ENCODE peak calls at places on chromosomes 11 and 22, in six cellular contexts. N is fibroblast of mammary gland, M is HEK293T, Y is NB4, A is endodermal cell, L is T follicular helper cell. R is an unnamed sample.

GRCh38 chr11:60265373-60266214 is 14.9 kb upstream of the MS4A4A start:
- DNase-seq in Y (peak; percentile 64), A (no peak), M (peak; percentile 42), N (peak; percentile 24), L (no peak), R (peak; percentile 12)

GRCh38 chr11:2691991-2692841 is 7.6 kb downstream of the KCNQ1OT1 start:
- DNase-seq in M (peak; percentile 30), A (peak; percentile 85), L (no peak), Y (no peak), N (no peak), R (peak; percentile 78)

GRCh38 chr11:17803751-17804334 is 69.3 kb downstream of the KCNC1 start:
- DNase-seq in N (no peak), M (no peak), Y (no peak), L (no peak), A (no peak), R (no peak)

GRCh38 chr11:75639752-75640151 is 29.1 kb downstream of the MAP6 start:
- DNase-seq in M (no peak), L (no peak), Y (no peak), A (no peak), N (peak; percentile 20), R (no peak)

GRCh38 chr11:106708348-106708747 is 309.9 kb downstream of the GUCY1A2 start:
- DNase-seq in M (no peak), N (no peak), A (peak; percentile 57), Y (no peak), L (no peak), R (no peak)

GRCh38 chr11:6353367-6353987 is 33.2 kb upstream of the CAVIN3 start:
- DNase-seq in Y (peak; percentile 56), A (peak; percentile 94), N (peak; percentile 53), L (peak; percentile 29), M (peak; percentile 68), R (peak; percentile 86)

GRCh38 chr11:11427185-11427944 is 74.3 kb upstream of the CSNK2A3 start:
- DNase-seq in N (no peak), L (no peak), Y (no peak), M (no peak), A (no peak), R (no peak)

GRCh38 chr11:62500066-62501035 is 46.3 kb downstream of the AHNAK start:
- DNase-seq in Y (peak; percentile 21), N (no peak), L (no peak), M (no peak), A (peak; percentile 77), R (peak; percentile 64)

GRCh38 chr11:61152816-61153592 is 8.2 kb downstream of the VPS37C start:
- DNase-seq in A (no peak), L (no peak), Y (no peak), M (no peak), N (peak; percentile 54), R (no peak)

GRCh38 chr22:46829140-46829891 is 66.9 kb downstream of the TBC1D22A start:
- DNase-seq in A (peak; percentile 26), N (peak; percentile 90), Y (no peak), M (no peak), L (no peak), R (peak; percentile 10)

GRCh38 chr11:706439-706956 is 467 bp downstream of the EPS8L2 start:
- DNase-seq in A (peak; percentile 79), M (no peak), N (peak; percentile 56), L (no peak), Y (no peak), R (peak; percentile 82)

GRCh38 chr11:85414175-85414574 is 213.0 kb downstream of the DLG2 start:
- DNase-seq in M (no peak), N (no peak), Y (no peak), A (no peak), L (no peak), R (no peak)

GRCh38 chr22:44026630-44027511 is 2.8 kb downstream of the PARVB start:
- DNase-seq in L (peak; percentile 48), A (no peak), N (peak; percentile 42), Y (peak; percentile 91), M (no peak), R (no peak)

GRCh38 chr11:134730596-134731538 is 318.8 kb upstream of the B3GAT1 start:
- DNase-seq in A (peak; percentile 64), Y (no peak), L (no peak), N (no peak), M (no peak), R (peak; percentile 56)

GRCh38 chr11:69497221-69497787 is 15.8 kb downstream of the LINC01488 start:
- DNase-seq in M (no peak), Y (peak; percentile 22), L (no peak), N (peak; percentile 94), A (no peak), R (peak; percentile 76)

GRCh38 chr11:61115498-61116224 is 13.4 kb downstream of the CD5 start:
- DNase-seq in N (no peak), L (no peak), M (no peak), Y (no peak), A (no peak), R (no peak)

GRCh38 chr11:111586305-111586915 is 15.8 kb upstream of the SIK2 start:
- DNase-seq in N (peak; percentile 68), M (peak; percentile 32), L (peak; percentile 36), A (no peak), Y (peak; percentile 67), R (peak; percentile 23)

GRCh38 chr11:77842451-77843121 is 21.6 kb downstream of the AAMDC start:
- DNase-seq in N (peak; percentile 8), A (no peak), Y (no peak), M (no peak), L (no peak), R (no peak)

GRCh38 chr11:17813391-17814059 is 78.9 kb downstream of the KCNC1 start:
- DNase-seq in Y (no peak), L (no peak), N (no peak), M (no peak), A (no peak), R (no peak)

GRCh38 chr22:20013382-20013871 is 3.2 kb downstream of the ARVCF start:
- DNase-seq in N (peak; percentile 34), A (peak; percentile 94), L (no peak), Y (peak; percentile 46), M (peak; percentile 78), R (peak; percentile 95)

GRCh38 chr11:123062158-123062891 is 389 bp upstream of the HSPA8 start:
- DNase-seq in A (peak; percentile 99), N (peak; percentile 99), Y (peak; percentile 100), M (peak; percentile 92), L (peak; percentile 99), R (peak; percentile 96)

GRCh38 chr22:30267382-30268302 is 991 bp upstream of the OSM start:
- DNase-seq in A (no peak), L (peak; percentile 37), N (no peak), Y (peak; percentile 83), M (no peak), R (no peak)